ENCODE peak calls at places on chromosomes 7 and 10, in seven cellular contexts. One of them, this sample, is unnamed.

GRCh38 chr7:99457050-99457645 is 8.8 kb downstream of the ATP5MF start:
- DNase-seq in fibroblast of lung: no peak
- DNase-seq in cardiac fibroblast: no peak
- DNase-seq in kidney epithelial cell: no peak
- DNase-seq in BE2C: no peak
- DNase-seq in GM20000: no peak
- DNase-seq in ovary: no peak
- DNase-seq in this sample: no peak

GRCh38 chr7:25720427-25720826 is 431.6 kb upstream of the NFE2L3 start:
- DNase-seq in fibroblast of lung: peak
- DNase-seq in cardiac fibroblast: peak
- DNase-seq in kidney epithelial cell: no peak
- DNase-seq in BE2C: no peak
- DNase-seq in GM20000: no peak
- DNase-seq in ovary: no peak
- DNase-seq in this sample: no peak

GRCh38 chr10:17113889-17114288 is 15.7 kb downstream of the CUBN start:
- DNase-seq in fibroblast of lung: peak
- DNase-seq in cardiac fibroblast: peak
- DNase-seq in kidney epithelial cell: no peak
- DNase-seq in BE2C: peak
- DNase-seq in GM20000: no peak
- DNase-seq in ovary: no peak
- DNase-seq in this sample: no peak

GRCh38 chr7:130276796-130277762 is 10.4 kb downstream of the CPA2 start:
- DNase-seq in fibroblast of lung: peak
- DNase-seq in cardiac fibroblast: peak
- DNase-seq in kidney epithelial cell: no peak
- DNase-seq in BE2C: no peak
- DNase-seq in GM20000: no peak
- DNase-seq in ovary: no peak
- DNase-seq in this sample: no peak

GRCh38 chr7:27192546-27193334 is 7.2 kb downstream of the HOXA13 start:
- DNase-seq in fibroblast of lung: no peak
- DNase-seq in cardiac fibroblast: no peak
- DNase-seq in kidney epithelial cell: no peak
- DNase-seq in BE2C: no peak
- DNase-seq in GM20000: no peak
- DNase-seq in ovary: no peak
- DNase-seq in this sample: no peak

GRCh38 chr10:113056030-113056429 is 106.0 kb downstream of the TCF7L2 start:
- DNase-seq in fibroblast of lung: no peak
- DNase-seq in cardiac fibroblast: no peak
- DNase-seq in kidney epithelial cell: no peak
- DNase-seq in BE2C: no peak
- DNase-seq in GM20000: no peak
- DNase-seq in ovary: no peak
- DNase-seq in this sample: no peak

GRCh38 chr10:27746364-27747095 is 911 bp upstream of the MKX start:
- DNase-seq in fibroblast of lung: no peak
- DNase-seq in cardiac fibroblast: peak
- DNase-seq in kidney epithelial cell: no peak
- DNase-seq in BE2C: no peak
- DNase-seq in GM20000: no peak
- DNase-seq in ovary: no peak
- DNase-seq in this sample: no peak

GRCh38 chr10:21526184-21526951 is 886 bp upstream of the SKIDA1 start:
- DNase-seq in fibroblast of lung: peak
- DNase-seq in cardiac fibroblast: peak
- DNase-seq in kidney epithelial cell: no peak
- DNase-seq in BE2C: peak
- DNase-seq in GM20000: peak
- DNase-seq in ovary: peak
- DNase-seq in this sample: peak

GRCh38 chr10:99782447-99783286 is at the start of gene ABCC2:
- DNase-seq in fibroblast of lung: no peak
- DNase-seq in cardiac fibroblast: peak
- DNase-seq in kidney epithelial cell: no peak
- DNase-seq in BE2C: no peak
- DNase-seq in GM20000: no peak
- DNase-seq in ovary: no peak
- DNase-seq in this sample: no peak

GRCh38 chr7:20329389-20330175 is 1.1 kb upstream of the ITGB8 start:
- DNase-seq in fibroblast of lung: peak
- DNase-seq in cardiac fibroblast: peak
- DNase-seq in kidney epithelial cell: peak
- DNase-seq in BE2C: peak
- DNase-seq in GM20000: peak
- DNase-seq in ovary: peak
- DNase-seq in this sample: no peak

GRCh38 chr10:126500866-126501265 is 112.6 kb upstream of the ADAM12 start:
- DNase-seq in fibroblast of lung: peak
- DNase-seq in cardiac fibroblast: peak
- DNase-seq in kidney epithelial cell: no peak
- DNase-seq in BE2C: no peak
- DNase-seq in GM20000: no peak
- DNase-seq in ovary: no peak
- DNase-seq in this sample: no peak

GRCh38 chr10:86520871-86521619 is 547 bp downstream of the WAPL start:
- DNase-seq in fibroblast of lung: peak
- DNase-seq in cardiac fibroblast: peak
- DNase-seq in kidney epithelial cell: no peak
- DNase-seq in BE2C: peak
- DNase-seq in GM20000: peak
- DNase-seq in ovary: peak
- DNase-seq in this sample: no peak

GRCh38 chr7:132207211-132207610 is 369.1 kb downstream of the PLXNA4 start:
- DNase-seq in fibroblast of lung: no peak
- DNase-seq in cardiac fibroblast: no peak
- DNase-seq in kidney epithelial cell: no peak
- DNase-seq in BE2C: no peak
- DNase-seq in GM20000: no peak
- DNase-seq in ovary: no peak
- DNase-seq in this sample: no peak

GRCh38 chr10:33807527-33808377 is 473.3 kb upstream of the NRP1 start:
- DNase-seq in fibroblast of lung: no peak
- DNase-seq in cardiac fibroblast: no peak
- DNase-seq in kidney epithelial cell: no peak
- DNase-seq in BE2C: no peak
- DNase-seq in GM20000: no peak
- DNase-seq in ovary: no peak
- DNase-seq in this sample: no peak

GRCh38 chr7:42877852-42878251 is 34.0 kb downstream of the C7orf25 start:
- DNase-seq in fibroblast of lung: no peak
- DNase-seq in cardiac fibroblast: no peak
- DNase-seq in kidney epithelial cell: no peak
- DNase-seq in BE2C: no peak
- DNase-seq in GM20000: no peak
- DNase-seq in ovary: no peak
- DNase-seq in this sample: no peak

GRCh38 chr10:109977382-109977806 is 30.4 kb upstream of the ADD3 start:
- DNase-seq in fibroblast of lung: no peak
- DNase-seq in cardiac fibroblast: peak
- DNase-seq in kidney epithelial cell: no peak
- DNase-seq in BE2C: peak
- DNase-seq in GM20000: no peak
- DNase-seq in ovary: no peak
- DNase-seq in this sample: no peak

GRCh38 chr10:15817407-15818046 is 42.8 kb downstream of the MINDY3 start:
- DNase-seq in fibroblast of lung: no peak
- DNase-seq in cardiac fibroblast: no peak
- DNase-seq in kidney epithelial cell: no peak
- DNase-seq in BE2C: no peak
- DNase-seq in GM20000: no peak
- DNase-seq in ovary: no peak
- DNase-seq in this sample: no peak

GRCh38 chr7:127891854-127892438 is 139.3 kb downstream of the LRRC4 start:
- DNase-seq in fibroblast of lung: no peak
- DNase-seq in cardiac fibroblast: no peak
- DNase-seq in kidney epithelial cell: no peak
- DNase-seq in BE2C: no peak
- DNase-seq in GM20000: no peak
- DNase-seq in ovary: no peak
- DNase-seq in this sample: no peak

GRCh38 chr7:46930336-46930735 is 651.6 kb downstream of the TNS3 start:
- DNase-seq in fibroblast of lung: peak
- DNase-seq in cardiac fibroblast: peak
- DNase-seq in kidney epithelial cell: peak
- DNase-seq in BE2C: no peak
- DNase-seq in GM20000: no peak
- DNase-seq in ovary: peak
- DNase-seq in this sample: no peak

GRCh38 chr10:113614304-113614703 is 49.5 kb downstream of the NRAP start:
- DNase-seq in fibroblast of lung: no peak
- DNase-seq in cardiac fibroblast: no peak
- DNase-seq in kidney epithelial cell: no peak
- DNase-seq in BE2C: no peak
- DNase-seq in GM20000: no peak
- DNase-seq in ovary: no peak
- DNase-seq in this sample: no peak

GRCh38 chr7:3463696-3464095 is 162.6 kb downstream of the SDK1 start:
- DNase-seq in fibroblast of lung: no peak
- DNase-seq in cardiac fibroblast: no peak
- DNase-seq in kidney epithelial cell: no peak
- DNase-seq in BE2C: no peak
- DNase-seq in GM20000: no peak
- DNase-seq in ovary: no peak
- DNase-seq in this sample: no peak

GRCh38 chr7:889391-889790 is 13.0 kb downstream of the GET4 start:
- DNase-seq in fibroblast of lung: no peak
- DNase-seq in cardiac fibroblast: no peak
- DNase-seq in kidney epithelial cell: no peak
- DNase-seq in BE2C: no peak
- DNase-seq in GM20000: no peak
- DNase-seq in ovary: no peak
- DNase-seq in this sample: no peak

GRCh38 chr10:112338957-112339356 is 35.0 kb upstream of the ACSL5 start:
- DNase-seq in fibroblast of lung: no peak
- DNase-seq in cardiac fibroblast: no peak
- DNase-seq in kidney epithelial cell: no peak
- DNase-seq in BE2C: no peak
- DNase-seq in GM20000: no peak
- DNase-seq in ovary: no peak
- DNase-seq in this sample: no peak

GRCh38 chr7:30994206-30995100 is 30.7 kb downstream of the GHRHR start:
- DNase-seq in fibroblast of lung: no peak
- DNase-seq in cardiac fibroblast: no peak
- DNase-seq in kidney epithelial cell: no peak
- DNase-seq in BE2C: no peak
- DNase-seq in GM20000: no peak
- DNase-seq in ovary: no peak
- DNase-seq in this sample: no peak

GRCh38 chr7:129054438-129055293 is at the start of gene TNPO3:
- DNase-seq in fibroblast of lung: peak
- DNase-seq in cardiac fibroblast: peak
- DNase-seq in kidney epithelial cell: peak
- DNase-seq in BE2C: peak
- DNase-seq in GM20000: peak
- DNase-seq in ovary: peak
- DNase-seq in this sample: peak
- TF ChIP-seq CTCF in fibroblast of lung: no peak
- TF ChIP-seq CTCF in cardiac fibroblast: no peak
- TF ChIP-seq CTCF in kidney epithelial cell: no peak
- TF ChIP-seq CTCF in BE2C: no peak
- TF ChIP-seq CTCF in GM20000: no peak
- TF ChIP-seq CTCF in ovary: peak
- TF ChIP-seq CTCF in this sample: peak

GRCh38 chr10:88963318-88963717 is 10.7 kb upstream of the ACTA2 start:
- DNase-seq in fibroblast of lung: no peak
- DNase-seq in cardiac fibroblast: no peak
- DNase-seq in kidney epithelial cell: no peak
- DNase-seq in BE2C: no peak
- DNase-seq in GM20000: no peak
- DNase-seq in ovary: no peak
- DNase-seq in this sample: no peak
- TF ChIP-seq CTCF in fibroblast of lung: no peak
- TF ChIP-seq CTCF in cardiac fibroblast: no peak
- TF ChIP-seq CTCF in kidney epithelial cell: no peak
- TF ChIP-seq CTCF in BE2C: no peak
- TF ChIP-seq CTCF in GM20000: no peak
- TF ChIP-seq CTCF in ovary: no peak
- TF ChIP-seq CTCF in this sample: no peak

GRCh38 chr7:36127075-36127740 is 25.8 kb upstream of the EEPD1 start:
- DNase-seq in fibroblast of lung: no peak
- DNase-seq in cardiac fibroblast: peak
- DNase-seq in kidney epithelial cell: no peak
- DNase-seq in BE2C: no peak
- DNase-seq in GM20000: no peak
- DNase-seq in ovary: no peak
- DNase-seq in this sample: no peak

GRCh38 chr7:36130236-36130945 is 22.7 kb upstream of the EEPD1 start:
- DNase-seq in fibroblast of lung: no peak
- DNase-seq in cardiac fibroblast: no peak
- DNase-seq in kidney epithelial cell: no peak
- DNase-seq in BE2C: no peak
- DNase-seq in GM20000: no peak
- DNase-seq in ovary: no peak
- DNase-seq in this sample: no peak

GRCh38 chr7:36129048-36129534 is 24.0 kb upstream of the EEPD1 start:
- DNase-seq in fibroblast of lung: peak
- DNase-seq in cardiac fibroblast: peak
- DNase-seq in kidney epithelial cell: no peak
- DNase-seq in BE2C: no peak
- DNase-seq in GM20000: no peak
- DNase-seq in ovary: peak
- DNase-seq in this sample: no peak

GRCh38 chr7:36131026-36131425 is 22.0 kb upstream of the EEPD1 start:
- DNase-seq in fibroblast of lung: no peak
- DNase-seq in cardiac fibroblast: no peak
- DNase-seq in kidney epithelial cell: no peak
- DNase-seq in BE2C: no peak
- DNase-seq in GM20000: no peak
- DNase-seq in ovary: no peak
- DNase-seq in this sample: no peak

GRCh38 chr7:36128448-36129047 is 24.5 kb upstream of the EEPD1 start:
- DNase-seq in fibroblast of lung: peak
- DNase-seq in cardiac fibroblast: peak
- DNase-seq in kidney epithelial cell: peak
- DNase-seq in BE2C: peak
- DNase-seq in GM20000: no peak
- DNase-seq in ovary: peak
- DNase-seq in this sample: no peak
- TF ChIP-seq CTCF in fibroblast of lung: peak
- TF ChIP-seq CTCF in cardiac fibroblast: peak
- TF ChIP-seq CTCF in kidney epithelial cell: peak
- TF ChIP-seq CTCF in BE2C: peak
- TF ChIP-seq CTCF in GM20000: peak
- TF ChIP-seq CTCF in ovary: peak
- TF ChIP-seq CTCF in this sample: peak

DNA sequence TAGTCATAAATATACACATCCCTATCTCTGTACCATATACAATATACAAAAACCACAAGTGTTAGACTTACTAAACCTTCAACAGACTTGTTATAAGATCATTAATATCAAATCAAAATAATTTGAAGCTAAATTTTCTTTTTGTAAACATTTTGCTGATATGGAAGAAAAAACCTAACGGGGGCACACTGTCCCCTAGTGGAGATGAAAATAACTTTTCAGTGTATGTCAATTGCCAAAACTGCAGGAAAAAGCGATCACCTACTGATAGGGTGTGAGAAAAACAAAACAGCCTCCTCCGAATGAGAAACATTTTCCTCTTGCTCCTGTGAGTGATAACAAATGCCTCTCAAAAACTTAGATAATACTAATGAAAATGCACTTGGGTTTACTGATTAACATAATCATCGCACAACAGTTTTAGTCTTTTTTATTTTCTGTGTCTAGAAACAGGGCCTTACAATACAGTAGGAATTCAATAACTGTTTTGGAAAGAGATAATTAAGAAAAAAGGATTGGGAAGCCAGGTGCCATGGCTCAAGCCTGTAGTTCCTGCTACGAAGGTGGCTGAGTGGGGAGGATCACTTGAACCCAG is 322.7 kb downstream of the CRPPA start:
- DNase-seq in fibroblast of lung: peak
- DNase-seq in cardiac fibroblast: peak
- DNase-seq in kidney epithelial cell: no peak
- DNase-seq in BE2C: no peak
- DNase-seq in GM20000: no peak
- DNase-seq in ovary: no peak
- DNase-seq in this sample: no peak
- TF ChIP-seq CTCF in fibroblast of lung: peak
- TF ChIP-seq CTCF in cardiac fibroblast: peak
- TF ChIP-seq CTCF in kidney epithelial cell: peak
- TF ChIP-seq CTCF in BE2C: peak
- TF ChIP-seq CTCF in GM20000: peak
- TF ChIP-seq CTCF in ovary: no peak
- TF ChIP-seq CTCF in this sample: peak

This sample was measured in chondrocyte.